ENCODE peak calls at places on chromosomes 12 and 14, in four cellular contexts. X is WTC11, Z is K562, E is HepG2. N is an unnamed sample.

GRCh38 chr12:124338448-124338847 is 43.6 kb downstream of the RFLNA start:
- DNase-seq in X (no peak), Z (no peak), E (no peak), N (peak)

GRCh38 chr14:68949236-68949965 is 29.7 kb downstream of the ACTN1 start:
- DNase-seq in X (no peak), Z (no peak), E (no peak), N (no peak)

GRCh38 chr12:76032043-76032981 is 736 bp upstream of the PHLDA1 start:
- DNase-seq in X (peak), Z (peak), E (peak), N (peak)

GRCh38 chr14:32010561-32011188 is 66.4 kb upstream of the ARHGAP5 start:
- DNase-seq in X (no peak), Z (peak), E (peak), N (peak)

GRCh38 chr14:101838476-101838875 is 77.0 kb downstream of the PPP2R5C start:
- DNase-seq in X (no peak), Z (no peak), E (no peak), N (no peak)

GRCh38 chr12:50075808-50076170 is 9.4 kb upstream of the SMARCD1 start:
- DNase-seq in X (no peak), Z (no peak), E (no peak), N (no peak)

GRCh38 chr12:43856932-43857331 is 21.1 kb downstream of the TMEM117 start:
- DNase-seq in X (no peak), Z (no peak), E (no peak), N (no peak)

GRCh38 chr12:111768159-111768895 is 1.6 kb downstream of the ALDH2 start:
- DNase-seq in X (no peak), Z (no peak), E (no peak), N (no peak)

GRCh38 chr14:81127785-81128184 is 93.0 kb downstream of the GTF2A1 start:
- DNase-seq in X (no peak), Z (no peak), E (no peak), N (no peak)

GRCh38 chr12:69540606-69541386 is 44.5 kb upstream of the CCT2 start:
- DNase-seq in X (no peak), Z (no peak), E (no peak), N (no peak)

GRCh38 chr14:105330491-105330895 is 15.9 kb downstream of the PACS2 start:
- DNase-seq in X (no peak), Z (peak), E (no peak), N (no peak)

GRCh38 chr14:36647827-36648753 is 13.6 kb upstream of the PAX9 start:
- DNase-seq in X (peak), Z (peak), E (peak), N (peak)

GRCh38 chr12:18277196-18277595 is 15.9 kb downstream of the PIK3C2G start:
- DNase-seq in X (no peak), Z (no peak), E (no peak), N (no peak)

GRCh38 chr14:56491299-56492285 is 88.0 kb upstream of the TMEM260 start:
- DNase-seq in X (peak), Z (peak), E (peak), N (peak)

GRCh38 chr12:120739821-120740613 is 14.4 kb downstream of the ACADS start:
- DNase-seq in X (no peak), Z (no peak), E (no peak), N (no peak)

GRCh38 chr12:81450920-81451739 is 308.0 kb downstream of the PPFIA2 start:
- DNase-seq in X (peak), Z (peak), E (peak), N (peak)

GRCh38 chr12:55829967-55830600 is 697 bp upstream of the DNAJC14 start:
- DNase-seq in X (peak), Z (peak), E (no peak), N (peak)

GRCh38 chr12:69884386-69884785 is 59.4 kb downstream of the MYRFL start:
- DNase-seq in X (no peak), Z (no peak), E (no peak), N (no peak)

GRCh38 chr14:85622106-85622505 is 92.2 kb downstream of the FLRT2 start:
- DNase-seq in X (no peak), Z (no peak), E (no peak), N (no peak)

GRCh38 chr14:94045101-94045500 is 19.0 kb downstream of the OTUB2 start:
- DNase-seq in X (no peak), Z (no peak), E (no peak), N (no peak)

GRCh38 chr14:50501642-50502041 is 30.7 kb downstream of the MAP4K5 start:
- DNase-seq in X (no peak), Z (no peak), E (no peak), N (peak)

GRCh38 chr12:93624595-93625294 is 52.3 kb downstream of the SOCS2 start:
- DNase-seq in X (no peak), Z (peak), E (peak), N (peak)

GRCh38 chr12:87670448-87670847 is 358.8 kb downstream of the C12orf50 start:
- DNase-seq in X (peak), Z (peak), E (no peak), N (no peak)

GRCh38 chr14:99576304-99576703 is 27.7 kb downstream of the CCDC85C start:
- DNase-seq in X (no peak), Z (no peak), E (no peak), N (peak)

GRCh38 chr12:129676411-129676810 is 227.4 kb downstream of the TMEM132D start:
- DNase-seq in X (no peak), Z (no peak), E (no peak), N (no peak)

DNA sequence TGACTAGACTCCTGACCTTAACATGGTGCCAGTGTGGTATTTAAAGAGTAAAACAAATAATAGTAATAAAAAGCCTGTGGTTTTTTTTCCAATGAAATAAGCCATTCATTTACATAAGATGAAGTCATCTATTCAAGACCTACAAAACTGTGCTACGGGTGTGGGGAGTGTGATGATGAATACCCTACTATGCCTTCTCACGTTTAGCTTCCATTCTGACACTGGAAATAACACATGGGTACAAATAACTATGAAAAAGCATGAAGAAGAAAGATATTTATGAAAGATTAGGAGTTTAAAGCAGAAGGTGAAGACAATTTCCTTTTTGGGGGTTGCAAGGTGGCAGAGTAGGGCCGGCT is 32.0 kb downstream of the EFCAB11 start:
- DNase-seq in X (no peak), Z (no peak), E (no peak), N (no peak)
- TF ChIP-seq NR3C1 in X (no peak), Z (no peak), E (no peak), N (no peak)

GRCh38 chr14:77547512-77547911 is 48.9 kb upstream of the ISM2 start:
- DNase-seq in X (no peak), Z (no peak), E (no peak), N (no peak)
- TF ChIP-seq NR3C1 in X (no peak), Z (no peak), E (no peak), N (no peak)

GRCh38 chr12:104790296-104791125 is 167.6 kb downstream of the SLC41A2 start:
- DNase-seq in X (peak), Z (peak), E (peak), N (peak)

GRCh38 chr12:104792570-104792969 is 165.5 kb downstream of the SLC41A2 start:
- DNase-seq in X (no peak), Z (no peak), E (no peak), N (peak)

GRCh38 chr12:104793280-104793679 is 164.8 kb downstream of the SLC41A2 start:
- DNase-seq in X (no peak), Z (no peak), E (no peak), N (no peak)

GRCh38 chr12:104796475-104796862 is 161.6 kb downstream of the SLC41A2 start:
- DNase-seq in X (no peak), Z (no peak), E (no peak), N (no peak)

GRCh38 chr12:104793968-104794367 is 164.1 kb downstream of the SLC41A2 start:
- DNase-seq in X (no peak), Z (no peak), E (no peak), N (no peak)
- TF ChIP-seq NR3C1 in X (no peak), Z (no peak), E (no peak), N (no peak)

GRCh38 chr12:89782807-89783206 is 74.2 kb upstream of the ATP2B1 start:
- DNase-seq in X (no peak), Z (no peak), E (no peak), N (no peak)
- TF ChIP-seq NR3C1 in X (no peak), Z (no peak), E (no peak), N (no peak)

GRCh38 chr14:35159742-35160409 is 37.5 kb downstream of the PRORP start:
- DNase-seq in X (no peak), Z (peak), E (peak), N (peak)
- TF ChIP-seq NR3C1 in X (no peak), Z (no peak), E (no peak), N (no peak)

DNA sequence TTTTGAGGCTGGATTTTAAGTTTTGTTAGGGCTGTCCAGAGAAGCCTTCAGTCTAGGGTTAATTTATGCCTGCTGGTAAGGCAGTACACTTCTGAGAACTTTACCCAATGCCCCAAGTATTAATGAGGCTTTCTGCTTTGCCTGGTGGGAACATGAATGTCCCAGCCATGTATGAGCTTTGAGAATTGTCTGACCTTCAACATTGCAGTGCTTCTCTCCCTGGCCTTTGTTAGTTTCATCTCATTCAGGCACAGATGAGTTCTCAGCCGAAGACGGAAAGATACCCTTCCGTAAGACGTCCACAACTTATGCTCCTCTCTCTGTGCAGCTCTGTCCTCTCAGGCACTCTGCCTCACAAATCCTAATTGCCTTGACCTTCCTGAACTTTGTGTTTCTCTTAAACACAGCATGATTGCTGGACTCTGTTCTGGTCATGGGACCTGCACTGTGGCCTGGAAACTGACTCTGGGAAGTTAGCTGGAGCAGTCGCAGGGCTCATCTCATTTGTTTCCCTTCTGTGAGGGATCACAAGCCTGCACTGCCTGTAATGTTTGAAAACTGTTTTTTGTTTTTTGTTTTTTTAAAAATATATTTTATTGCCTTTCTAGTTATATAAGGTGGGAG is 15.7 kb downstream of the CHPT1 start:
- DNase-seq in X (no peak), Z (no peak), E (peak), N (no peak)
- TF ChIP-seq NR3C1 in X (no peak), Z (no peak), E (no peak), N (no peak)

GRCh38 chr12:6037459-6037858 is 87.0 kb downstream of the VWF start:
- DNase-seq in X (no peak), Z (no peak), E (no peak), N (no peak)

GRCh38 chr12:6036509-6036908 is 88.0 kb downstream of the VWF start:
- DNase-seq in X (no peak), Z (no peak), E (no peak), N (no peak)

GRCh38 chr12:6039894-6040601 is 84.4 kb downstream of the VWF start:
- DNase-seq in X (peak), Z (peak), E (peak), N (peak)

GRCh38 chr12:6034596-6034995 is 89.5 kb upstream of the ANO2 start:
- DNase-seq in X (no peak), Z (no peak), E (no peak), N (no peak)

DNA sequence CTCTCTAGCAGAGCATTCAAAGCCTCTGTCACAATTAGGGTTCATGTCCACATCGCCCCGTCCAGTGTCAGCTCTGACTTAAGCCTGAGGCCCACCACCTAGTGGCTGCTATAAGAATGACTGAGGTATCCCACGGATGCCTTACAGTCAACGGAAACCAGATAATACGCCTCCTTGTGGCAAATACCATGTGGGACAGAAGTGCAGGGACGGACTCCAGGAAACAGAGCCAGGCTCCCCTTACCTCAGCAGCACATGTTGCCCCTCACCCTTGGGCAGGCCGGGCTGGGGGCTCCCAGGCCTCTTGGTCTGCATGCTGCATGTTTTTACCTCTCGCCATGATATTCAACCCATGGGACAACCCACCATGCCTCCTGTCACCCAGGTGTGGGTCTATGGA is 86.3 kb downstream of the VWF start:
- DNase-seq in X (peak), Z (peak), E (peak), N (peak)
- TF ChIP-seq NR3C1 in X (no peak), Z (no peak), E (no peak), N (no peak)

GRCh38 chr12:119544780-119545625 is 48.6 kb upstream of the TMEM233 start:
- DNase-seq in X (peak), Z (peak), E (peak), N (peak)
- TF ChIP-seq NR3C1 in X (no peak), Z (no peak), E (no peak), N (no peak)

GRCh38 chr14:51507556-51508511 is 143.9 kb upstream of the FRMD6 start:
- DNase-seq in X (no peak), Z (no peak), E (no peak), N (no peak)
- TF ChIP-seq NR3C1 in X (no peak), Z (no peak), E (no peak), N (no peak)